ENCODE peak calls at places on chromosomes 13 and 19, in six cellular contexts. Z is breast epithelium; C is CD8-positive, alpha-beta memory T cell; Q is neural progenitor cell; G is effector memory CD4-positive, alpha-beta T cell; P is A549. J is an unnamed sample. For H3K4me1, the result is how much of the 10 kb centered on the place peaks cover.

GRCh38 chr19:52048604-52049493 is at the start of gene ZNF432:
- DNase-seq in Z (peak), C (peak), Q (peak), G (peak), P (peak), J (peak)

GRCh38 chr13:112204881-112205327 is 138.0 kb downstream of the SOX1 start:
- DNase-seq in Z (no peak), C (no peak), Q (peak), G (no peak), P (no peak), J (no peak)

GRCh38 chr19:48506138-48506733 is 5.4 kb downstream of the LMTK3 start:
- DNase-seq in Z (no peak), C (no peak), Q (peak), G (no peak), P (no peak), J (peak)

GRCh38 chr13:40922437-40923040 is 96.6 kb downstream of the ELF1 start:
- DNase-seq in Z (no peak), C (no peak), Q (peak), G (no peak), P (no peak), J (no peak)

GRCh38 chr19:40465025-40465780 is at the start of gene BLVRB:
- DNase-seq in Z (no peak), C (peak), Q (no peak), G (no peak), P (no peak), J (no peak)

GRCh38 chr19:46739290-46739771 is 6.5 kb upstream of the FKRP start:
- DNase-seq in Z (no peak), C (no peak), Q (no peak), G (no peak), P (no peak), J (no peak)

GRCh38 chr13:113837554-113838355 is 26.1 kb downstream of the GAS6 start:
- DNase-seq in Z (peak), C (no peak), Q (no peak), G (no peak), P (peak), J (no peak)

GRCh38 chr13:46551410-46552301 is 1.3 kb upstream of the LRCH1 start:
- DNase-seq in Z (peak), C (peak), Q (peak), G (peak), P (peak), J (peak)

GRCh38 chr19:33568706-33569105 is 47.1 kb upstream of the PEPD start:
- DNase-seq in Z (no peak), C (no peak), Q (no peak), G (no peak), P (no peak), J (no peak)

GRCh38 chr13:89925107-89925506 is 1422.4 kb upstream of the MIR17HG start:
- DNase-seq in Z (no peak), C (no peak), Q (peak), G (no peak), P (no peak), J (no peak)

GRCh38 chr19:50870417-50871089 is 2.7 kb upstream of the KLK2 start:
- DNase-seq in Z (no peak), C (no peak), Q (peak), G (no peak), P (peak), J (no peak)

DNA sequence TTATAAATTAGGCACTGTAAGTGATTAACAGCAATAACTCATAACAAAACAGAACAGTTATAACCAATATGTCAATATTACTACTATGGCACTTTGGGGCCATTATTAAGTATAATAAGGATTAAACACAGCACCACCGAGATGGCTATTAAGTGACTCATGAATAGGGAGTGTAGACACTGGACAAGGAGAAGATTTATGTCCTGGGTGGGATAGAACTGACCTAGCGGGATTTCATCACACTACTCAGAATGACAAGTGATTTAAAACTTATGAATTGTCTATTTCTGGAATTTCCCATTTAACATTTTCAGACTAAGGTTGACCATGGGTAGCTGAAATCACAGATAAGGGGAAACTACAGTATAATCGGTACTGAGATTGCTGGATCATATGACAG is 79.0 kb upstream of the SLC7A1 start:
- DNase-seq in Z (no peak), C (no peak), Q (no peak), G (no peak), P (no peak), J (no peak)
- H3K4me1 ChIP-seq in Z (under half), C (under half), Q (under half), G (under half), P (under half), J (under half)

GRCh38 chr19:5955638-5955935 is 22.4 kb downstream of the RANBP3 start:
- DNase-seq in Z (no peak), C (no peak), Q (no peak), G (no peak), P (no peak), J (no peak)
- H3K27ac ChIP-seq in Z (no peak), C (no peak), Q (no peak), G (no peak), P (no peak), J (peak)

GRCh38 chr19:38653028-38653571 is 5.7 kb downstream of the ACTN4 start:
- DNase-seq in Z (no peak), C (no peak), Q (no peak), G (no peak), P (no peak), J (no peak)
- H3K4me1 ChIP-seq in Z (half or more), C (half or more), Q (half or more), G (half or more), P (half or more), J (half or more)

GRCh38 chr19:18507727-18508440 is 14.0 kb downstream of the ELL start:
- DNase-seq in Z (no peak), C (no peak), Q (no peak), G (no peak), P (no peak), J (no peak)

GRCh38 chr19:18506545-18506944 is 15.3 kb downstream of the ELL start:
- DNase-seq in Z (no peak), C (no peak), Q (no peak), G (no peak), P (no peak), J (no peak)

GRCh38 chr19:18507021-18507726 is 14.7 kb downstream of the ELL start:
- DNase-seq in Z (no peak), C (peak), Q (no peak), G (peak), P (no peak), J (no peak)

GRCh38 chr19:18510216-18510615 is 11.7 kb downstream of the ELL start:
- DNase-seq in Z (no peak), C (no peak), Q (no peak), G (no peak), P (no peak), J (no peak)

GRCh38 chr19:18508585-18508984 is 13.3 kb downstream of the ELL start:
- DNase-seq in Z (no peak), C (no peak), Q (no peak), G (no peak), P (no peak), J (no peak)
- H3K27ac ChIP-seq in Z (peak), C (no peak), Q (no peak), G (peak), P (no peak), J (peak)

GRCh38 chr13:30660796-30661195 is 43.1 kb downstream of the USPL1 start:
- DNase-seq in Z (no peak), C (no peak), Q (no peak), G (no peak), P (no peak), J (no peak)
- H3K4me1 ChIP-seq in Z (under half), C (under half), Q (under half), G (under half), P (under half), J (under half)

GRCh38 chr13:43574601-43575000 is 212.2 kb downstream of the ENOX1 start:
- DNase-seq in Z (no peak), C (no peak), Q (no peak), G (no peak), P (no peak), J (no peak)

GRCh38 chr13:43569688-43570087 is 217.1 kb downstream of the ENOX1 start:
- DNase-seq in Z (no peak), C (no peak), Q (no peak), G (no peak), P (no peak), J (no peak)

GRCh38 chr13:43573787-43574562 is 212.8 kb downstream of the ENOX1 start:
- DNase-seq in Z (no peak), C (no peak), Q (no peak), G (no peak), P (no peak), J (no peak)

GRCh38 chr13:43573361-43573740 is 213.4 kb downstream of the ENOX1 start:
- DNase-seq in Z (no peak), C (no peak), Q (no peak), G (no peak), P (no peak), J (no peak)

DNA sequence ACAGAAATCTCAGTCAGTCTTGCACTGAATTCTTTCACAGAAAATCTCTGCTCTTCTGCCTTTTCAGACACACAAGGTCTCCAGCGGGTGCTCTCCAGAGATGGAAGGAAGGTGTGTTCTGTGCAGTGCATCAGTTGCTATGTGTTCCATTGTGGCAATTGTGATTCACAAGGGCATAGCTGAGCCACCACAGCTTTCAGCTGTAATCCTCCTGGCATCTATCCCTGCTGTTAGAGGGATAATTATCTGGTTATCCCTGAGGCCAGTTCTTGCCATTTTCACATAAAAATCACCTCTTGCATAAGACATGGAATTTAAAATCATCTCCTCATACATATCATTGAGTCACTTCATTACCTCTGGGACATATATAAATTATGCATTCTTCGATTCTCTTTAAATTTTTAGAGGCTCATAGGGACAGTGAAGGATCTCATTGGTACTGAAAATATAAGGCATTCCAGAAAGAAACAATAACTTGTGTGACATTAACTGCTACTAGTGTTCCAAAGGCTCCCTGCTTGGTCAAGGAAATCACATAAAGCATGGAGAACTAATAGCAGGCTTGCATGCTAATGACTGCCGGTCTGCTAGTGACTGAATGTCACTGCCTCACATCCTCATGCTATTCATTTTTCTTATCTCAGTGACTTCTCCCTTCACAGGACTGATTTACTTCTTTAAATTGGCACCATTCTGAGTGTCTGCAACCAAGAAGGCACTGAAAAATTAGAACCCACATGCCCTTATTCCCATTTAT is 214.0 kb downstream of the ENOX1 start:
- DNase-seq in Z (no peak), C (no peak), Q (peak), G (no peak), P (no peak), J (no peak)
- H3K27ac ChIP-seq in Z (no peak), C (no peak), Q (no peak), G (no peak), P (no peak), J (no peak)

DNA sequence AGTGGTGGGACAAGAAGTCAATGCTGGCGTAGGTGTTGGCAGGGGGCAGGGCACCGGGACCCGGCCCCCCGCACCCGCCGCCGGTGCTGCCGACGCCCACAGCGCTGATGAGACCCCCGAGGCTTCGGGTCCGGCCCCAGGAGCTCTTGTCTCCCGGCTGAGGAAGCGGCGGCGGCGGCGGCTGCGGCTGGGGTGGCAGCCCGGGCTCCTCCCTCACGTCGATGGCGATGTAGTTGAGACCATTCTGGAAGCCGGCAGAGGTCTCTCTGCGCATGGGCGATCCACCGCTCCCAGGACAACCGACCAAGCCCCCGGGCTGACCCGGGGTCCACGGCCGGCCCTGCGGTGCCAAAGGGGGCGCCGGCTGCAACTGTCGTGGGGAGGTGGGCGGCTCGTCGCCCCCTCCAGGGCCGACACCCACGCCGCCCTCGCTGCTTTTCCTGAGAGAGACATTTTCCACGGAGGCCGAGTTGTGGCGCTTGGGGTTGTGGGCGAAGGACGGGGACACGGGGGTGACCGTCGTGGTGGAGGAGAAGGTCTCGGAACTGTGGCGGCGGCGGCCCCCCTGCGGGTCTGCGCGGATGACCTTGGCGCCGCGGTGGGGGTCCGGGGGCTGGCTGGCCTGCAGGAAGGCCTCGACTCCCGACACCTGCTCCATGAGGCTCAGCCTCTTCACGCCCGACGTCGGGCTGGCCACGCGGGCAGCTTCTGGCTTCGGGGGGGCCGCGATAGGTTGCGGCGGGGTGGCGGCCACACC is 4.1 kb downstream of the IRS2 start:
- DNase-seq in Z (no peak), C (no peak), Q (no peak), G (no peak), P (no peak), J (no peak)
- H3K4me1 ChIP-seq in Z (under half), C (under half), Q (under half), G (under half), P (under half), J (under half)

DNA sequence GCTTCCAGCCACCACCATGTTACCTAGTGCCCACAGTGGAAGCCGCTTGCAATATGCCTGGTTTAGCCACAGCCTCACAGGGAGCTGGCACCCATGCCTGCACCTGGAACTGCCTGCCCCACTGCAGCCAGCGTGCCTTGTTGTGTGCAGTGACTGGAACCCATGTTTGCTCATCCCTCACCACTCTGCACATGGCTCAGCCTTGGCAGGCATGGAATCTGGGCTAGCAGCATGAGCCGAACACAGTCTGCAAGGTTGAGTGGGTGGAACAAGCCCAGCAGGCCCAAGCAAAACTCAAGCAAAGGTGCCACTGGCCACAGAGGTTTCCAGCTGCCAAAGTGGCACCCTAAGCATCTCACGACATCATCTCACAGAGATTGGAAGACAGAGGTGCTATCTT is 269.5 kb downstream of the PCDH20 start:
- DNase-seq in Z (no peak), C (no peak), Q (no peak), G (no peak), P (no peak), J (no peak)
- H3K27ac ChIP-seq in Z (no peak), C (no peak), Q (no peak), G (no peak), P (no peak), J (no peak)

GRCh38 chr19:13018037-13018914 is 23.0 kb downstream of the NFIX start:
- DNase-seq in Z (peak), C (no peak), Q (peak), G (no peak), P (no peak), J (no peak)

GRCh38 chr19:13017306-13018036 is 22.2 kb downstream of the NFIX start:
- DNase-seq in Z (no peak), C (no peak), Q (no peak), G (no peak), P (no peak), J (no peak)

GRCh38 chr19:13020002-13020414 is 24.7 kb downstream of the NFIX start:
- DNase-seq in Z (no peak), C (no peak), Q (peak), G (no peak), P (no peak), J (no peak)

GRCh38 chr19:13016628-13017305 is 21.5 kb downstream of the NFIX start:
- DNase-seq in Z (no peak), C (no peak), Q (peak), G (no peak), P (no peak), J (no peak)

GRCh38 chr19:13019330-13019729 is 24.1 kb downstream of the NFIX start:
- DNase-seq in Z (no peak), C (no peak), Q (no peak), G (no peak), P (no peak), J (no peak)
- H3K4me1 ChIP-seq in Z (under half), C (under half), Q (under half), G (under half), P (under half), J (under half)

J was measured in CD4-positive, CD25-positive, alpha-beta regulatory T cell.